ENCODE peak calls at places on chromosomes 5 and 9, in eight cellular contexts. Q is mucosa of descending colon; Z is right atrium auricular region; G is heart left ventricle; S is GM23338; A is left ventricle myocardium inferior; B is cardiac fibroblast; W is CD4-positive, alpha-beta memory T cell. R is an unnamed sample.

GRCh38 chr5:25119654-25120053 is 474.9 kb upstream of the CDH10 start:
- DNase-seq in Q (no peak), Z (no peak), G (no peak), S (peak; percentile 63), A (no peak), B (no peak), W (no peak), R (no peak)

GRCh38 chr5:100517301-100517974 is 17.7 kb upstream of the FAM174A start:
- DNase-seq in Q (peak; percentile 59), Z (no peak), G (no peak), S (peak; percentile 45), A (no peak), B (no peak), W (no peak), R (no peak)

GRCh38 chr5:149799119-149799623 is 69.1 kb downstream of the PPARGC1B start:
- DNase-seq in Q (no peak), Z (peak; percentile 71), G (peak; percentile 64), S (no peak), A (peak; percentile 63), B (peak; percentile 78), W (no peak), R (no peak)

GRCh38 chr5:152063004-152063403 is 138.4 kb upstream of the GLRA1 start:
- DNase-seq in Q (no peak), Z (no peak), G (no peak), S (no peak), A (no peak), B (no peak), W (no peak), R (no peak)

GRCh38 chr5:1736889-1737711 is 62.5 kb downstream of the MRPL36 start:
- DNase-seq in Q (no peak), Z (peak; percentile 50), G (no peak), S (peak; percentile 56), A (no peak), B (no peak), W (no peak), R (no peak)

GRCh38 chr5:126988021-126988569 is 42.3 kb downstream of the MARCHF3 start:
- DNase-seq in Q (no peak), Z (no peak), G (no peak), S (no peak), A (no peak), B (no peak), W (peak; percentile 40), R (no peak)

GRCh38 chr9:72898360-72898759 is 54.5 kb downstream of the ALDH1A1 start:
- DNase-seq in Q (no peak), Z (no peak), G (no peak), S (no peak), A (no peak), B (no peak), W (no peak), R (no peak)

GRCh38 chr9:7011395-7012067 is 253.8 kb downstream of the KDM4C start:
- DNase-seq in Q (no peak), Z (no peak), G (no peak), S (peak; percentile 28), A (no peak), B (peak; percentile 1), W (no peak), R (no peak)

GRCh38 chr9:16257604-16258003 is 612.9 kb downstream of the BNC2 start:
- DNase-seq in Q (no peak), Z (no peak), G (no peak), S (peak; percentile 28), A (no peak), B (no peak), W (no peak), R (no peak)

GRCh38 chr5:118006229-118006628 is 982.1 kb downstream of the DTWD2 start:
- DNase-seq in Q (no peak), Z (no peak), G (peak; percentile 27), S (no peak), A (no peak), B (no peak), W (no peak), R (no peak)

GRCh38 chr9:123360161-123361085 is 4.4 kb downstream of the CRB2 start:
- DNase-seq in Q (peak; percentile 88), Z (no peak), G (no peak), S (peak; percentile 97), A (no peak), B (peak; percentile 23), W (no peak), R (no peak)

GRCh38 chr5:43227655-43228054 is 35.6 kb downstream of the NIM1K start:
- DNase-seq in Q (no peak), Z (no peak), G (no peak), S (peak; percentile 62), A (no peak), B (peak; percentile 78), W (no peak), R (no peak)

GRCh38 chr9:105901514-105902109 is 207.3 kb downstream of the TMEM38B start:
- DNase-seq in Q (no peak), Z (no peak), G (peak; percentile 52), S (peak; percentile 84), A (peak; percentile 23), B (peak; percentile 34), W (no peak), R (no peak)

GRCh38 chr9:27407966-27408365 is 111.0 kb upstream of the EQTN start:
- DNase-seq in Q (no peak), Z (no peak), G (no peak), S (no peak), A (no peak), B (peak; percentile 26), W (no peak), R (no peak)

GRCh38 chr9:112548836-112549235 is 62.2 kb downstream of the KIAA1958 start:
- DNase-seq in Q (no peak), Z (no peak), G (no peak), S (no peak), A (no peak), B (no peak), W (no peak), R (no peak)

GRCh38 chr5:38576442-38576841 is 20.0 kb upstream of the LIFR start:
- DNase-seq in Q (no peak), Z (no peak), G (peak; percentile 71), S (no peak), A (peak; percentile 23), B (peak; percentile 37), W (no peak), R (no peak)

GRCh38 chr9:17003576-17004240 is 131.1 kb upstream of the CNTLN start:
- DNase-seq in Q (no peak), Z (no peak), G (no peak), S (no peak), A (no peak), B (peak; percentile 61), W (no peak), R (no peak)

GRCh38 chr9:113940077-113940476 is 64.0 kb downstream of the ZNF618 start:
- DNase-seq in Q (no peak), Z (no peak), G (no peak), S (no peak), A (no peak), B (no peak), W (no peak), R (no peak)

GRCh38 chr9:131630206-131630831 is 85.0 kb downstream of the PRRT1B start:
- DNase-seq in Q (no peak), Z (no peak), G (no peak), S (no peak), A (no peak), B (no peak), W (no peak), R (no peak)

GRCh38 chr5:143361438-143361837 is 42.0 kb downstream of the NR3C1 start:
- DNase-seq in Q (no peak), Z (no peak), G (no peak), S (no peak), A (no peak), B (peak; percentile 19), W (no peak), R (no peak)

GRCh38 chr9:12698293-12698692 is 5.1 kb downstream of the TYRP1 start:
- DNase-seq in Q (no peak), Z (no peak), G (no peak), S (no peak), A (no peak), B (peak; percentile 78), W (no peak), R (no peak)

GRCh38 chr9:33719581-33720374 is 75.6 kb upstream of the PRSS3 start:
- DNase-seq in Q (peak; percentile 52), Z (no peak), G (no peak), S (peak; percentile 79), A (peak; percentile 15), B (no peak), W (peak; percentile 39), R (peak; percentile 16)

GRCh38 chr9:93059960-93060591 is 1.6 kb downstream of the SUSD3 start:
- DNase-seq in Q (peak; percentile 53), Z (no peak), G (no peak), S (peak; percentile 64), A (no peak), B (no peak), W (no peak), R (no peak)

GRCh38 chr9:4662989-4663792 is 1.1 kb downstream of the PLPP6 start:
- DNase-seq in Q (no peak), Z (no peak), G (no peak), S (peak; percentile 20), A (no peak), B (no peak), W (peak; percentile 50), R (peak; percentile 10)

GRCh38 chr5:122789461-122790171 is 14.7 kb downstream of the SNX2 start:
- DNase-seq in Q (no peak), Z (no peak), G (no peak), S (peak; percentile 4), A (no peak), B (no peak), W (no peak), R (no peak)

GRCh38 chr5:56648460-56649034 is 166.8 kb upstream of the MAP3K1 start:
- DNase-seq in Q (no peak), Z (no peak), G (no peak), S (no peak), A (no peak), B (no peak), W (no peak), R (no peak)
- H3K4me3 ChIP-seq in Q (no peak overlapping the region), Z (no peak overlapping the region), G (no peak overlapping the region), S (no peak overlapping the region), A (no peak overlapping the region), B (no peak overlapping the region), W (no peak overlapping the region), R (no peak overlapping the region)

GRCh38 chr5:139711852-139712171 is 63.7 kb downstream of the CXXC5 start:
- DNase-seq in Q (no peak), Z (no peak), G (peak; percentile 38), S (peak; percentile 79), A (no peak), B (no peak), W (no peak), R (no peak)
- H3K4me3 ChIP-seq in Q (no peak overlapping the region), Z (peak overlapping the region; percentile 42), G (peak overlapping the region; percentile 58), S (peak overlapping the region; percentile 76), A (peak overlapping the region; percentile 73), B (no peak overlapping the region), W (peak overlapping the region; percentile 51), R (peak overlapping the region; percentile 59)

DNA sequence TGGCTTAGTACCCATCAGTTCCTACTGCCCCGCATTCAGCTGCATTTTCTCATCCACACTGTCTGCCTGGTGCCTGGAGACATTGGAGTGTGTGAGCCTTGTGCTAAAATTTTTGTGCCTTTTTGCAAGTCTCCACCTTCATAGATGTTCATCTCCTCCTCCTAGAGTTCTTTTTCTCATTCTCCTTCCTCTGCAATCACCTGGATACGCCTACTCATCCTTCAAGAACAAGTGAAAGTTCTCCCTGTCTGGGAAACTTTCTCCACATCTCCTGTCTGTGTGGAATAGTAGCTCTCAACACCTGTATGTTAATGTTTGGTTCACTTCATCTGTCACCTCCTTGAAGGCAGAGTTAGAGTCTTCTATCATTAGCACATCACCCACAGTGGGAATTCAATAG is 125.7 kb upstream of the FBXL17 start:
- DNase-seq in Q (no peak), Z (no peak), G (no peak), S (no peak), A (no peak), B (no peak), W (no peak), R (no peak)
- H3K4me3 ChIP-seq in Q (no peak overlapping the region), Z (no peak overlapping the region), G (no peak overlapping the region), S (no peak overlapping the region), A (no peak overlapping the region), B (no peak overlapping the region), W (no peak overlapping the region), R (no peak overlapping the region)

GRCh38 chr5:68137451-68138190 is 77.9 kb upstream of the PIK3R1 start:
- DNase-seq in Q (no peak), Z (no peak), G (no peak), S (no peak), A (no peak), B (no peak), W (no peak), R (no peak)
- H3K4me3 ChIP-seq in Q (no peak overlapping the region), Z (no peak overlapping the region), G (no peak overlapping the region), S (no peak overlapping the region), A (no peak overlapping the region), B (no peak overlapping the region), W (no peak overlapping the region), R (no peak overlapping the region)

R was measured in effector memory CD4-positive, alpha-beta T cell.